ENCODE peak calls at places on chromosomes 6 and 20, in seven cellular contexts. E is IMR-90; N is MM.1S; B is tibial nerve; O is aorta; U is CD8-positive, alpha-beta memory T cell; L is GM23338. S is an unnamed sample.

GRCh38 chr6:52263709-52264320 is 19.5 kb upstream of the IL17F start:
- DNase-seq in E (peak; percentile 74), N (peak; percentile 62), B (peak; percentile 35), O (peak; percentile 85), U (peak; percentile 52), L (peak; percentile 74), S (peak; percentile 41)

GRCh38 chr20:13430346-13431002 is 208.3 kb downstream of the TASP1 start:
- DNase-seq in E (peak; percentile 29), N (no peak), B (no peak), O (no peak), U (no peak), L (no peak), S (no peak)

GRCh38 chr6:18081669-18082037 is 40.8 kb downstream of the NHLRC1 start:
- DNase-seq in E (no peak), N (no peak), B (no peak), O (no peak), U (no peak), L (no peak), S (no peak)

GRCh38 chr6:166417285-166417691 is 34.5 kb upstream of the MPC1 start:
- DNase-seq in E (no peak), N (no peak), B (no peak), O (peak; percentile 37), U (peak; percentile 50), L (no peak), S (peak; percentile 42)

GRCh38 chr20:55424968-55425367 is 580.4 kb downstream of the CBLN4 start:
- DNase-seq in E (no peak), N (no peak), B (no peak), O (no peak), U (no peak), L (no peak), S (no peak)

GRCh38 chr20:64216036-64216435 is 39.5 kb upstream of the PCMTD2 start:
- DNase-seq in E (no peak), N (no peak), B (no peak), O (no peak), U (no peak), L (no peak), S (no peak)

GRCh38 chr6:26054937-26055669 is 32.1 kb upstream of the HFE start:
- DNase-seq in E (peak; percentile 96), N (peak; percentile 92), B (peak; percentile 79), O (peak; percentile 93), U (peak; percentile 83), L (peak; percentile 95), S (peak; percentile 82)

GRCh38 chr6:111477481-111477938 is 5.5 kb downstream of the REV3L start:
- DNase-seq in E (no peak), N (no peak), B (no peak), O (no peak), U (no peak), L (peak; percentile 38), S (no peak)

GRCh38 chr6:22457986-22458385 is 111.4 kb upstream of the HDGFL1 start:
- DNase-seq in E (peak; percentile 69), N (no peak), B (no peak), O (no peak), U (no peak), L (no peak), S (no peak)

GRCh38 chr6:57127763-57128162 is 37.8 kb downstream of the ZNF451 start:
- DNase-seq in E (no peak), N (no peak), B (no peak), O (no peak), U (no peak), L (no peak), S (no peak)

GRCh38 chr6:144878577-144878976 is 593.4 kb downstream of the UTRN start:
- DNase-seq in E (no peak), N (no peak), B (no peak), O (no peak), U (no peak), L (no peak), S (no peak)

GRCh38 chr6:46323312-46323965 is 152.7 kb upstream of the ENPP5 start:
- DNase-seq in E (peak; percentile 67), N (no peak), B (no peak), O (no peak), U (no peak), L (no peak), S (no peak)

GRCh38 chr6:40882321-40882720 is 156.7 kb downstream of the UNC5CL start:
- DNase-seq in E (no peak), N (no peak), B (no peak), O (no peak), U (no peak), L (no peak), S (no peak)

GRCh38 chr6:87798393-87799278 is 96.6 kb upstream of the AKIRIN2 start:
- DNase-seq in E (no peak), N (no peak), B (no peak), O (no peak), U (no peak), L (no peak), S (no peak)

GRCh38 chr6:119350202-119351004 is 842 bp upstream of the MAN1A1 start:
- DNase-seq in E (peak; percentile 67), N (peak; percentile 71), B (no peak), O (no peak), U (peak; percentile 20), L (peak; percentile 31), S (peak; percentile 15)

GRCh38 chr20:47067776-47068175 is 173.1 kb downstream of the EYA2 start:
- DNase-seq in E (peak; percentile 6), N (no peak), B (no peak), O (no peak), U (no peak), L (no peak), S (no peak)

GRCh38 chr6:135251964-135252429 is 70.9 kb downstream of the MYB start:
- DNase-seq in E (peak; percentile 73), N (no peak), B (no peak), O (no peak), U (no peak), L (no peak), S (no peak)

GRCh38 chr6:168968228-168968627 is 285.4 kb downstream of the THBS2 start:
- DNase-seq in E (peak; percentile 53), N (peak; percentile 73), B (peak; percentile 26), O (no peak), U (no peak), L (peak; percentile 15), S (peak; percentile 9)

GRCh38 chr6:28657756-28658465 is 132.2 kb downstream of the GPX5 start:
- DNase-seq in E (peak; percentile 69), N (peak; percentile 62), B (no peak), O (no peak), U (no peak), L (peak; percentile 77), S (no peak)

GRCh38 chr20:50323209-50323608 is 132.6 kb downstream of the CEBPB start:
- DNase-seq in E (no peak), N (no peak), B (no peak), O (peak; percentile 34), U (no peak), L (no peak), S (no peak)

GRCh38 chr6:19465760-19466159 is 371.4 kb upstream of the ID4 start:
- DNase-seq in E (peak; percentile 31), N (no peak), B (no peak), O (no peak), U (no peak), L (no peak), S (no peak)

GRCh38 chr20:52731086-52731485 is 241.1 kb upstream of the TSHZ2 start:
- DNase-seq in E (no peak), N (no peak), B (no peak), O (no peak), U (no peak), L (peak; percentile 85), S (no peak)

GRCh38 chr6:36779227-36779626 is 60.0 kb downstream of the CPNE5 start:
- DNase-seq in E (no peak), N (no peak), B (no peak), O (no peak), U (no peak), L (no peak), S (no peak)

GRCh38 chr6:133187657-133188453 is 53.3 kb upstream of the EYA4 start:
- DNase-seq in E (peak; percentile 85), N (no peak), B (no peak), O (no peak), U (no peak), L (no peak), S (no peak)

GRCh38 chr20:49690899-49691620 is 22.6 kb downstream of the B4GALT5 start:
- DNase-seq in E (peak; percentile 69), N (no peak), B (no peak), O (no peak), U (no peak), L (no peak), S (no peak)

GRCh38 chr20:19737025-19737424 is 21.0 kb upstream of the RIN2 start:
- DNase-seq in E (peak; percentile 48), N (no peak), B (no peak), O (no peak), U (no peak), L (no peak), S (no peak)

DNA sequence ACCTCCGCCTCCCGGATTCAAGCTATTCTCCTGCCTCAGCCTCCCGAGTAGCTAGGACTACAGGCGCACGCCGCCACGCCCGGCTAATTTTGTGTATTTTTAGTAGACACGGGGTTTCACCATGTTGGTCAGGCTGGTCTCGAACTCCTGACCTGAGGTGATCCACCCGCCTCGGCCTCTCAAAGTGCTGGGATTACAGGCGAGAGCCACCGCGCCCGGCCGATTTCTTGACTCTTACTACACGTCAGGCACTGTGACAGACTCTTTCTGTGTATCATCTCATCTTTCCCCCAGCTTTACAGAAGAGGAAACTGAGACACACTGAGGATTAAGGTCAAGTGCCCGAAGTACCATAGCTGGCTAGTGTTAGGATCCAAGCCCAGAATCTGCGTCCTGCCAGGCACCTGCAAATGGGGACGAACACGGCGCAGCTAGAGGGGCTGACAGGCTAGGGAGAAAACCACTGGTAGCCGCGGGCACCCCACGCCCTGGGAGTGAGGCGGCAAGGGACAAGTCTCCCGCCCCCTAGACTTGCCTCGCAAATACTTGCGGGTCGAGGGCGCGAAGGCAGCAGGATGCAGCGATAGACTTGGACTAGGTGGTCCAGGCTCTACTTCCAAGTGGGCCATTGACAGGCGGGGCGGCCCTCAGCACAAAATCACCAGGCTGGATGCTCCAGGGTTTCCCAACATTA is 1.1 kb upstream of the TAF8 start:
- DNase-seq in E (no peak), N (no peak), B (no peak), O (peak; percentile 76), U (peak; percentile 21), L (peak; percentile 15), S (no peak)
- H3K4me1 ChIP-seq in E (peaks cover 19% of the 10 kb centered on the region), N (peaks cover 16% of the 10 kb centered on the region), B (peaks cover 77% of the 10 kb centered on the region), O (peaks cover 2% of the 10 kb centered on the region), U (peaks cover 65% of the 10 kb centered on the region), L (peaks cover 21% of the 10 kb centered on the region), S (peaks cover 20% of the 10 kb centered on the region)

GRCh38 chr20:31918471-31919105 is 33.3 kb downstream of the PDRG1 start:
- DNase-seq in E (peak; percentile 10), N (no peak), B (no peak), O (no peak), U (no peak), L (no peak), S (no peak)
- H3K4me1 ChIP-seq in E (no peaks in the 10 kb centered on the region), N (no peaks in the 10 kb centered on the region), B (no peaks in the 10 kb centered on the region), O (no peaks in the 10 kb centered on the region), U (no peaks in the 10 kb centered on the region), L (peaks cover 21% of the 10 kb centered on the region), S (no peaks in the 10 kb centered on the region)

DNA sequence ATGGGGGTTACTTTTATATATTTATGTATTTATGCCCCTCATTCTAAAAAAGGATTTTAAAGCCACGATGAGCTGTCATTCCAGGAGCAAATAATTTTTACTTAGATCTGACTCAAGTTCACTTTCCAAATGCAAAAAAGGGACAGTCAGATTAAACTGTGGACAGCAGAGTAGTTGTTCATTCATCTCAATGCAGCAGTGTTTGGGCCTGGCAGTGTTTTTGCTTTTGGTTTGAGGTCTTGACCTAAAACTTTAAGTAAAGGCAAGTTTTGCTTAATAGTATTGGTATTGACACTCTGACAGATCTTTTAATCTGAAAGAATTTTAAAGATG is 13.9 kb downstream of the JARID2 start:
- DNase-seq in E (no peak), N (no peak), B (no peak), O (no peak), U (no peak), L (no peak), S (no peak)
- H3K4me1 ChIP-seq in E (peaks cover 23% of the 10 kb centered on the region), N (peaks cover 56% of the 10 kb centered on the region), B (peaks cover 63% of the 10 kb centered on the region), O (peaks cover 6% of the 10 kb centered on the region), U (peaks cover 56% of the 10 kb centered on the region), L (peaks cover 100% of the 10 kb centered on the region), S (peaks cover 30% of the 10 kb centered on the region)

GRCh38 chr6:30757261-30757935 is 13.1 kb upstream of the IER3 start:
- DNase-seq in E (no peak), N (no peak), B (no peak), O (no peak), U (no peak), L (no peak), S (no peak)
- H3K4me1 ChIP-seq in E (peaks cover 17% of the 10 kb centered on the region), N (no peaks in the 10 kb centered on the region), B (peaks cover 25% of the 10 kb centered on the region), O (peaks cover 2% of the 10 kb centered on the region), U (no peaks in the 10 kb centered on the region), L (no peaks in the 10 kb centered on the region), S (no peaks in the 10 kb centered on the region)